ENCODE peak calls at places on chromosomes 16 and 17, in nine cellular contexts. G is adrenal gland, W is body of pancreas, E is IMR-90, K is Peyer's patch, C is suprapubic skin, Z is ovary, P is uterus, S is HCT116. D is an unnamed sample.
A peak's percentile ranks its signal among the peaks of the same experiment; 100 is the strongest.

GRCh38 chr17:56902350-56902749 is 11.5 kb downstream of the TRIM25 start:
- DNase-seq in Z (no peak), E (peak; percentile 34), G (no peak), C (no peak), K (no peak), P (no peak), S (no peak), W (no peak), D (no peak)

GRCh38 chr16:66891797-66892196 is 11.5 kb downstream of the PDP2 start:
- DNase-seq in G (no peak), W (no peak), S (no peak), P (no peak), K (no peak), E (no peak), Z (no peak), C (no peak), D (no peak)

GRCh38 chr17:69058165-69058564 is 2.6 kb downstream of the ABCA9 start:
- DNase-seq in G (no peak), E (no peak), P (no peak), C (no peak), Z (no peak), K (no peak), S (peak; percentile 31), W (no peak), D (no peak)

GRCh38 chr16:46908540-46909372 is 24.6 kb downstream of the GPT2 start:
- DNase-seq in W (peak; percentile 58), Z (peak; percentile 41), S (peak; percentile 57), C (no peak), E (peak; percentile 61), K (no peak), P (peak; percentile 49), G (peak; percentile 64), D (peak; percentile 47)

GRCh38 chr16:7209598-7209997 is 123.0 kb upstream of the RBFOX1 start:
- DNase-seq in W (no peak), S (no peak), Z (no peak), C (no peak), G (no peak), P (no peak), K (no peak), E (no peak), D (no peak)

GRCh38 chr16:49513040-49513439 is 139.4 kb downstream of the C16orf78 start:
- DNase-seq in C (no peak), K (no peak), G (no peak), P (no peak), S (no peak), W (no peak), E (no peak), Z (no peak), D (no peak)

GRCh38 chr16:22191966-22192260 is 14.2 kb upstream of the EEF2K start:
- DNase-seq in K (no peak), E (peak; percentile 17), C (no peak), W (no peak), S (no peak), Z (peak; percentile 47), P (no peak), G (peak; percentile 42), D (no peak)

GRCh38 chr17:49218941-49219913 is 8.7 kb downstream of the ABI3 start:
- DNase-seq in G (peak; percentile 39), S (no peak), P (no peak), K (no peak), E (no peak), C (no peak), Z (no peak), W (no peak), D (peak; percentile 30)

GRCh38 chr17:14307560-14308024 is 6.7 kb downstream of the HS3ST3B1 start:
- DNase-seq in C (no peak), K (no peak), Z (no peak), E (peak; percentile 83), P (no peak), W (no peak), G (peak; percentile 11), S (no peak), D (no peak)

GRCh38 chr16:88923450-88923849 is 53.6 kb downstream of the CBFA2T3 start:
- DNase-seq in W (no peak), C (no peak), E (no peak), Z (no peak), S (no peak), G (no peak), P (no peak), K (no peak), D (no peak)

GRCh38 chr16:85025781-85026653 is 1.6 kb upstream of the KIAA0513 start:
- DNase-seq in P (no peak), Z (no peak), W (no peak), C (no peak), E (no peak), K (no peak), G (no peak), S (no peak), D (peak; percentile 46)

GRCh38 chr17:12024332-12024731 is 3.7 kb downstream of the MAP2K4 start:
- DNase-seq in E (peak; percentile 73), C (no peak), W (no peak), P (no peak), Z (no peak), G (no peak), S (peak; percentile 68), K (no peak), D (no peak)

GRCh38 chr17:47978324-47978723 is 7.4 kb downstream of the CDK5RAP3 start:
- DNase-seq in W (peak; percentile 55), E (peak; percentile 54), Z (peak; percentile 31), K (peak; percentile 65), S (no peak), P (peak; percentile 36), C (no peak), G (peak; percentile 60), D (peak; percentile 61)

GRCh38 chr17:2081564-2081963 is 26.7 kb downstream of the HIC1 start:
- DNase-seq in W (no peak), C (no peak), Z (no peak), S (no peak), E (peak; percentile 53), K (no peak), G (no peak), P (peak; percentile 31), D (no peak)

GRCh38 chr16:27405546-27406451 is 3.8 kb downstream of the IL21R start:
- DNase-seq in C (no peak), W (no peak), G (no peak), E (peak; percentile 17), S (no peak), P (no peak), Z (no peak), K (no peak), D (no peak)

GRCh38 chr16:51159864-51160263 is 8.8 kb upstream of the SALL1 start:
- DNase-seq in G (no peak), E (no peak), S (no peak), C (no peak), K (no peak), P (no peak), W (no peak), Z (no peak), D (no peak)
- H3K27me3 ChIP-seq in G (peaks cover 28% of the 10 kb centered on the region), E (peaks cover 2% of the 10 kb centered on the region), S (no peaks in the 10 kb centered on the region), C (peaks cover 52% of the 10 kb centered on the region), K (no peaks in the 10 kb centered on the region), P (no peaks in the 10 kb centered on the region), W (no peaks in the 10 kb centered on the region), Z (no peaks in the 10 kb centered on the region), D (peaks cover 70% of the 10 kb centered on the region)

DNA sequence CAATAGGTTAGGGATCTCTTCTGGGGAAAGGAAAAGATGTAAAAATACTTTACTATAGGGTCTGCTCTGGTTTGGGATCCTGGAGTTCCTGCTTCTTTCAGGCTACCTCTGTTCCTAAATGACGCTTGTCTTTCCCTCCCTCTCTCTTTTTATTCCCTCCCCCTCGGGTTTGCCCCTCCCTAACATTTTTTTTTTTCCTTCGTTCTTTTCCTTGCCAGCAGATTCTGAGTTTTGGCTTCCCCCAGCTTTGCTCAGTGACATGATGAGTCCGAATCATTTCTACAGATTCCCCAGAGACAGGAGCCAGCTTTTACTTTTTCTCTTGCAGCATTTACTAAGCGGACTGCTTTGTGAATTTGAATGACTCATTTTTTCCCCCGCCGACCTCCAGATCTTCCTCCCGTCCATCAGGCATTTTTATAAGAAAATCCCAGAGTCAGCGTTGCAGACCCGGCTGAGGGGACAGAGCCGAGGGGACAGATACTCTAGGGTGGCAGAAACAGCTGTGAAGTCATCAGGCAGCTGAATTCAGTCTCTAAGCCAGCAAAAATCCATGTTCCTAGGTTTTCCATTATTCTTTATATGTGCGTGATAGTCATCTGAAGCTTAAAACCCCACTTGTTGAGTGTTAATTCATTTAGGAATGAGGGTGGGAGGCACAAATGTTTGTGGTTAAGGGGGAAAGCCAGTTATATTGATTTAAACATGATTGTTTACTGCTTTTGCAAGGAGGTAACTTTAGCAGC is at the start of gene TMEM100:
- DNase-seq in K (no peak), S (no peak), G (peak; percentile 61), C (peak; percentile 76), E (peak; percentile 78), Z (peak; percentile 43), P (peak; percentile 70), W (no peak), D (no peak)
- TF ChIP-seq POLR2A in K (no peak), S (no peak), G (peak; percentile 10), C (peak; percentile 54), E (no peak), Z (no peak), P (no peak), W (no peak), D (no peak)

GRCh38 chr17:7281074-7281952 is at the start of gene SLC2A4:
- DNase-seq in C (peak; percentile 95), Z (peak; percentile 94), G (peak; percentile 98), E (peak; percentile 90), W (peak; percentile 94), S (peak; percentile 95), K (peak; percentile 97), P (peak; percentile 93), D (peak; percentile 96)

GRCh38 chr17:7283471-7284216 is 2.1 kb downstream of the SLC2A4 start:
- DNase-seq in Z (no peak), W (no peak), E (no peak), G (no peak), C (no peak), K (no peak), S (no peak), P (no peak), D (no peak)

GRCh38 chr17:7281953-7282751 is 634 bp downstream of the SLC2A4 start:
- DNase-seq in C (no peak), E (no peak), K (no peak), W (no peak), G (peak; percentile 63), P (peak; percentile 40), Z (peak; percentile 34), S (no peak), D (no peak)

GRCh38 chr17:7284911-7285310 is 3.4 kb downstream of the SLC2A4 start:
- DNase-seq in W (no peak), K (no peak), C (no peak), G (no peak), E (no peak), S (no peak), Z (no peak), P (no peak), D (no peak)

GRCh38 chr17:7282752-7283321 is 1.3 kb downstream of the SLC2A4 start:
- DNase-seq in K (no peak), Z (no peak), S (no peak), W (no peak), P (no peak), C (no peak), E (no peak), G (no peak), D (no peak)
- H3K4me3 ChIP-seq in K (peak overlapping the region; percentile 61), Z (no peak overlapping the region), S (no peak overlapping the region), W (no peak overlapping the region), P (peak overlapping the region; percentile 42), C (peak overlapping the region; percentile 53), E (no peak overlapping the region), G (no peak overlapping the region), D (peak overlapping the region; percentile 43)

DNA sequence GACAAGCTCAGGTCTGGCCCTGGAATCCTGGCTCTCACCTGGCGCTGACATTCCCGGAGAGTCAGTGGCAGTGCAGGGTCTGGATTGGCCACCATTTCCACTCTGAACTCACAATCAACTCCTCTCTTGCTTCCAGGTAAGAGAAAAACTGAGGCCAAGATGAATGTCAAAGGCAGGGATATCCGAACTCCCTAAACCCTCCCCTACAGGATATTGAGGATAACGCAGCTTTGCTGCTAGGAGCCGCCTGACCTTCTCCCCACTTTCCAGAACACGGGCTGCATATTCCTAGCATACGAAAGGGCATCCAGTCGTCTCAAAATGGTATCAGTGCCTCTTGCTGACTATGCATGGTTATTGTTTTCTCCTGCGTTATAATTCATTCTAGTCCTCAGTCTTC is 473.4 kb downstream of the SOX9 start:
- DNase-seq in S (no peak), E (no peak), W (no peak), P (no peak), Z (no peak), C (no peak), G (no peak), K (no peak), D (no peak)
- H3K27me3 ChIP-seq in S (no peaks in the 10 kb centered on the region), E (no peaks in the 10 kb centered on the region), W (no peaks in the 10 kb centered on the region), P (no peaks in the 10 kb centered on the region), Z (no peaks in the 10 kb centered on the region), C (peaks cover 33% of the 10 kb centered on the region), G (peaks cover 33% of the 10 kb centered on the region), K (no peaks in the 10 kb centered on the region), D (no peaks in the 10 kb centered on the region)